ENCODE peak calls at places on chromosome 14, in ten cellular contexts. One of them, this sample, is unnamed. For H3K4me1, the result is how much of the 10 kb centered on the place peaks cover.

GRCh38 chr14:93046696-93047050 is 69.1 kb downstream of the ITPK1 start:
- DNase-seq in OCI-LY7: no peak
- DNase-seq in thoracic aorta: no peak
- DNase-seq in astrocyte: no peak
- DNase-seq in gastrocnemius medialis: no peak
- DNase-seq in HCT116: no peak
- DNase-seq in endodermal cell: no peak
- DNase-seq in body of pancreas: no peak
- DNase-seq in ovary: no peak
- DNase-seq in breast epithelium: no peak
- DNase-seq in this sample: no peak

GRCh38 chr14:77570706-77571293 is 45.6 kb downstream of the SPTLC2 start:
- DNase-seq in body of pancreas: no peak
- DNase-seq in astrocyte: no peak
- DNase-seq in breast epithelium: no peak
- DNase-seq in OCI-LY7: no peak
- DNase-seq in HCT116: no peak
- DNase-seq in thoracic aorta: no peak
- DNase-seq in endodermal cell: no peak
- DNase-seq in gastrocnemius medialis: no peak
- DNase-seq in ovary: no peak
- DNase-seq in this sample: no peak

GRCh38 chr14:89957791-89958190 is 2.1 kb downstream of the TDP1 start:
- DNase-seq in endodermal cell: peak
- DNase-seq in ovary: no peak
- DNase-seq in HCT116: no peak
- DNase-seq in gastrocnemius medialis: no peak
- DNase-seq in astrocyte: peak
- DNase-seq in thoracic aorta: no peak
- DNase-seq in OCI-LY7: no peak
- DNase-seq in body of pancreas: no peak
- DNase-seq in breast epithelium: no peak
- DNase-seq in this sample: no peak

GRCh38 chr14:19771895-19772430 is 1.3 kb upstream of the OR4M1 start:
- DNase-seq in HCT116: no peak
- DNase-seq in endodermal cell: no peak
- DNase-seq in astrocyte: no peak
- DNase-seq in ovary: no peak
- DNase-seq in OCI-LY7: no peak
- DNase-seq in thoracic aorta: no peak
- DNase-seq in body of pancreas: no peak
- DNase-seq in breast epithelium: no peak
- DNase-seq in gastrocnemius medialis: no peak
- DNase-seq in this sample: no peak

GRCh38 chr14:93133476-93133875 is 17.8 kb upstream of the ITPK1 start:
- DNase-seq in astrocyte: no peak
- DNase-seq in ovary: no peak
- DNase-seq in body of pancreas: peak
- DNase-seq in OCI-LY7: no peak
- DNase-seq in gastrocnemius medialis: no peak
- DNase-seq in breast epithelium: no peak
- DNase-seq in thoracic aorta: no peak
- DNase-seq in HCT116: no peak
- DNase-seq in endodermal cell: no peak
- DNase-seq in this sample: no peak

GRCh38 chr14:54589076-54589475 is 22.1 kb downstream of the SAMD4A start:
- DNase-seq in endodermal cell: no peak
- DNase-seq in thoracic aorta: no peak
- DNase-seq in OCI-LY7: no peak
- DNase-seq in body of pancreas: no peak
- DNase-seq in gastrocnemius medialis: no peak
- DNase-seq in HCT116: no peak
- DNase-seq in astrocyte: no peak
- DNase-seq in ovary: no peak
- DNase-seq in breast epithelium: no peak
- DNase-seq in this sample: no peak

GRCh38 chr14:77026166-77026929 is 2.2 kb downstream of the IRF2BPL start:
- DNase-seq in endodermal cell: peak
- DNase-seq in gastrocnemius medialis: no peak
- DNase-seq in thoracic aorta: no peak
- DNase-seq in breast epithelium: no peak
- DNase-seq in OCI-LY7: no peak
- DNase-seq in body of pancreas: peak
- DNase-seq in ovary: peak
- DNase-seq in astrocyte: peak
- DNase-seq in HCT116: no peak
- DNase-seq in this sample: no peak

GRCh38 chr14:90969493-90970166 is 90.8 kb downstream of the RPS6KA5 start:
- DNase-seq in thoracic aorta: no peak
- DNase-seq in astrocyte: peak
- DNase-seq in HCT116: peak
- DNase-seq in OCI-LY7: no peak
- DNase-seq in gastrocnemius medialis: no peak
- DNase-seq in ovary: no peak
- DNase-seq in body of pancreas: no peak
- DNase-seq in endodermal cell: no peak
- DNase-seq in breast epithelium: no peak
- DNase-seq in this sample: no peak

GRCh38 chr14:49960453-49960852 is 67.6 kb downstream of the ARF6 start:
- DNase-seq in thoracic aorta: no peak
- DNase-seq in HCT116: no peak
- DNase-seq in breast epithelium: no peak
- DNase-seq in body of pancreas: no peak
- DNase-seq in OCI-LY7: peak
- DNase-seq in ovary: no peak
- DNase-seq in gastrocnemius medialis: no peak
- DNase-seq in endodermal cell: no peak
- DNase-seq in astrocyte: no peak
- DNase-seq in this sample: no peak
- TF ChIP-seq CTCF in thoracic aorta: no peak
- TF ChIP-seq CTCF in HCT116: no peak
- TF ChIP-seq CTCF in breast epithelium: no peak
- TF ChIP-seq CTCF in body of pancreas: no peak
- TF ChIP-seq CTCF in OCI-LY7: no peak
- TF ChIP-seq CTCF in ovary: no peak
- TF ChIP-seq CTCF in gastrocnemius medialis: no peak
- TF ChIP-seq CTCF in endodermal cell: no peak
- TF ChIP-seq CTCF in astrocyte: no peak
- TF ChIP-seq CTCF in this sample: no peak

GRCh38 chr14:61470261-61470953 is 149.0 kb downstream of the PRKCH start:
- DNase-seq in body of pancreas: no peak
- DNase-seq in breast epithelium: no peak
- DNase-seq in endodermal cell: peak
- DNase-seq in gastrocnemius medialis: no peak
- DNase-seq in astrocyte: peak
- DNase-seq in thoracic aorta: no peak
- DNase-seq in ovary: no peak
- DNase-seq in HCT116: no peak
- DNase-seq in OCI-LY7: no peak
- DNase-seq in this sample: no peak
- H3K4me1 ChIP-seq in body of pancreas: under half
- H3K4me1 ChIP-seq in breast epithelium: under half
- H3K4me1 ChIP-seq in endodermal cell: under half
- H3K4me1 ChIP-seq in gastrocnemius medialis: under half
- H3K4me1 ChIP-seq in astrocyte: under half
- H3K4me1 ChIP-seq in thoracic aorta: under half
- H3K4me1 ChIP-seq in ovary: under half
- H3K4me1 ChIP-seq in HCT116: under half
- H3K4me1 ChIP-seq in OCI-LY7: half or more
- H3K4me1 ChIP-seq in this sample: under half

GRCh38 chr14:69712217-69712565 is 54.8 kb upstream of the SRSF5 start:
- DNase-seq in gastrocnemius medialis: no peak
- DNase-seq in endodermal cell: no peak
- DNase-seq in body of pancreas: no peak
- DNase-seq in thoracic aorta: no peak
- DNase-seq in OCI-LY7: no peak
- DNase-seq in breast epithelium: no peak
- DNase-seq in HCT116: no peak
- DNase-seq in ovary: no peak
- DNase-seq in astrocyte: peak
- DNase-seq in this sample: no peak
- H3K4me3 ChIP-seq in gastrocnemius medialis: no peak
- H3K4me3 ChIP-seq in endodermal cell: no peak
- H3K4me3 ChIP-seq in body of pancreas: no peak
- H3K4me3 ChIP-seq in thoracic aorta: no peak
- H3K4me3 ChIP-seq in OCI-LY7: no peak
- H3K4me3 ChIP-seq in breast epithelium: no peak
- H3K4me3 ChIP-seq in HCT116: no peak
- H3K4me3 ChIP-seq in ovary: no peak
- H3K4me3 ChIP-seq in astrocyte: no peak
- H3K4me3 ChIP-seq in this sample: no peak

GRCh38 chr14:36524874-36525745 is 5.1 kb upstream of the NKX2-1 start:
- DNase-seq in breast epithelium: no peak
- DNase-seq in gastrocnemius medialis: no peak
- DNase-seq in ovary: no peak
- DNase-seq in HCT116: peak
- DNase-seq in body of pancreas: peak
- DNase-seq in astrocyte: no peak
- DNase-seq in thoracic aorta: no peak
- DNase-seq in endodermal cell: peak
- DNase-seq in OCI-LY7: no peak
- DNase-seq in this sample: peak
- TF ChIP-seq CTCF in breast epithelium: no peak
- TF ChIP-seq CTCF in gastrocnemius medialis: peak
- TF ChIP-seq CTCF in ovary: no peak
- TF ChIP-seq CTCF in HCT116: peak
- TF ChIP-seq CTCF in body of pancreas: peak
- TF ChIP-seq CTCF in astrocyte: peak
- TF ChIP-seq CTCF in thoracic aorta: peak
- TF ChIP-seq CTCF in endodermal cell: peak
- TF ChIP-seq CTCF in OCI-LY7: no peak
- TF ChIP-seq CTCF in this sample: peak

DNA sequence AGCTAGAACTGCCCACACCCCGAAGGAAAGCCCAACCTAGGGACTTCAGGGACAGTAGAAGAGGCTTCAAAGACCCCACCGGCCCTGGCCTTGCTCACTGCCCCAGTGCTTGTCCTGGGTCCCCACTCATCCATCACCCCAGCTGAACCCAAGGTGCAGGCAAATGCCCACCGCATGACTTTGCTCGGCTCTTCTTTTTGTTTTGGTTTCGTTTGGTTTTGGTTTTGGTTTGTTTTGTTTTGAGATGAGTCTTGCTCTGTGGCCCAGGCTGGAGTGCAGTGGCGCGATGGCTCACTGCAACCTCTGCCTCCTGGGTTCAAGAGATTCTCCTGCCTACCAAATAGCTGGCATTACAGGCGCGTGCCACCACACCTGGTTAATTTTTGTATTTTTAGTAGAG is 9.0 kb downstream of the CCDC85C start:
- DNase-seq in thoracic aorta: no peak
- DNase-seq in astrocyte: no peak
- DNase-seq in gastrocnemius medialis: no peak
- DNase-seq in endodermal cell: no peak
- DNase-seq in breast epithelium: no peak
- DNase-seq in HCT116: no peak
- DNase-seq in body of pancreas: no peak
- DNase-seq in OCI-LY7: no peak
- DNase-seq in ovary: no peak
- DNase-seq in this sample: no peak
- H3K4me1 ChIP-seq in thoracic aorta: under half
- H3K4me1 ChIP-seq in astrocyte: under half
- H3K4me1 ChIP-seq in gastrocnemius medialis: under half
- H3K4me1 ChIP-seq in endodermal cell: under half
- H3K4me1 ChIP-seq in breast epithelium: under half
- H3K4me1 ChIP-seq in HCT116: under half
- H3K4me1 ChIP-seq in body of pancreas: half or more
- H3K4me1 ChIP-seq in OCI-LY7: under half
- H3K4me1 ChIP-seq in ovary: under half
- H3K4me1 ChIP-seq in this sample: under half

GRCh38 chr14:51847489-51847796 is 13.0 kb upstream of the GNG2 start:
- DNase-seq in breast epithelium: no peak
- DNase-seq in thoracic aorta: no peak
- DNase-seq in OCI-LY7: no peak
- DNase-seq in body of pancreas: no peak
- DNase-seq in endodermal cell: no peak
- DNase-seq in ovary: no peak
- DNase-seq in HCT116: no peak
- DNase-seq in astrocyte: no peak
- DNase-seq in gastrocnemius medialis: no peak
- DNase-seq in this sample: no peak
- H3K4me3 ChIP-seq in breast epithelium: no peak
- H3K4me3 ChIP-seq in thoracic aorta: no peak
- H3K4me3 ChIP-seq in OCI-LY7: peak
- H3K4me3 ChIP-seq in body of pancreas: no peak
- H3K4me3 ChIP-seq in endodermal cell: no peak
- H3K4me3 ChIP-seq in ovary: no peak
- H3K4me3 ChIP-seq in HCT116: no peak
- H3K4me3 ChIP-seq in astrocyte: no peak
- H3K4me3 ChIP-seq in gastrocnemius medialis: no peak
- H3K4me3 ChIP-seq in this sample: no peak

DNA sequence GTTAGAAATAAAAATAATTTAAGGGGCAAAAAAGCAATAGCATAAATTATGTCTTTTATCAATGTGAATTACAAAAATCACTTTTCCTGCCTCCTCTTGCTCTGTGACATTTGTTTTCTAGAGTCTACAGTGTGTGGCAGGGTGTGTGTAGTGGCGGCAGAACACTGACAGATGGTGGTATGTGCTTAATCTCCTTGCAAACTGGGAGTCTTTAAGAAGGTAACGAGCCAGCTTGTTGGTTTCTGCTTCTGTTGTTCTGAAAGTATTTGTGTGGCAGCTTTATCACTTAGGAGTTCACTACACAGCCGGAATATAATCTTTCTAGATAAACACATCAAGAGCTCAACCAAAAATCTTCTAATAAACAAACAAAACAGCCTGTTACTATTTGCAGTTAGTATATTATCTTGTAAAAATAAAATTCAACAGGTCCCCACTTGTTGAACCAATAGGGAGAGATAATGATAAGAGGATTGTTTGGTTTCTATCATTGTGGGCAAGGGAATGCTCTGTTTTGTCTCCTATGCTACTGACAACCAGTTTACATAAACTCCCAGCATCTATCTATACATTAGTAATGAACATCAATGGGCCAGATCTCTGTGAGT is 13.0 kb downstream of the CDKL1 start:
- DNase-seq in endodermal cell: no peak
- DNase-seq in breast epithelium: no peak
- DNase-seq in OCI-LY7: no peak
- DNase-seq in gastrocnemius medialis: no peak
- DNase-seq in ovary: no peak
- DNase-seq in body of pancreas: peak
- DNase-seq in thoracic aorta: no peak
- DNase-seq in astrocyte: no peak
- DNase-seq in HCT116: no peak
- DNase-seq in this sample: peak
- TF ChIP-seq CTCF in endodermal cell: peak
- TF ChIP-seq CTCF in breast epithelium: no peak
- TF ChIP-seq CTCF in OCI-LY7: no peak
- TF ChIP-seq CTCF in gastrocnemius medialis: no peak
- TF ChIP-seq CTCF in ovary: peak
- TF ChIP-seq CTCF in body of pancreas: peak
- TF ChIP-seq CTCF in thoracic aorta: no peak
- TF ChIP-seq CTCF in astrocyte: no peak
- TF ChIP-seq CTCF in HCT116: no peak
- TF ChIP-seq CTCF in this sample: no peak

This sample was measured in Caco-2.